ENCODE peak calls at places on chromosomes 1 and 21, in six cellular contexts. One of them, this sample, is unnamed.

GRCh38 chr21:29771491-29772066 is 168.2 kb downstream of the GRIK1 start:
- DNase-seq in WTC11: no peak
- DNase-seq in non-pigmented ciliary epithelial cell: no peak
- DNase-seq in aorta: no peak
- DNase-seq in stimulated activated CD4-positive, alpha-beta T cell treated with anti-CD3 and anti-CD28 coated beads, Interleukin-1b, Interleukin-23, amount 100 ng/mL, for 1 hour: no peak
- DNase-seq in transverse colon: no peak
- DNase-seq in this sample: no peak

GRCh38 chr21:36732217-36732616 is 33.3 kb downstream of the SIM2 start:
- DNase-seq in transverse colon: no peak
- DNase-seq in stimulated activated CD4-positive, alpha-beta T cell treated with anti-CD3 and anti-CD28 coated beads, Interleukin-1b, Interleukin-23, amount 100 ng/mL, for 1 hour: no peak
- DNase-seq in aorta: peak; percentile 49
- DNase-seq in WTC11: no peak
- DNase-seq in non-pigmented ciliary epithelial cell: no peak
- DNase-seq in this sample: no peak

GRCh38 chr1:197725975-197726374 is 49.3 kb downstream of the DENND1B start:
- DNase-seq in aorta: no peak
- DNase-seq in transverse colon: no peak
- DNase-seq in stimulated activated CD4-positive, alpha-beta T cell treated with anti-CD3 and anti-CD28 coated beads, Interleukin-1b, Interleukin-23, amount 100 ng/mL, for 1 hour: no peak
- DNase-seq in WTC11: no peak
- DNase-seq in non-pigmented ciliary epithelial cell: no peak
- DNase-seq in this sample: no peak

GRCh38 chr1:206110820-206111219 is 6.4 kb downstream of the AVPR1B start:
- DNase-seq in stimulated activated CD4-positive, alpha-beta T cell treated with anti-CD3 and anti-CD28 coated beads, Interleukin-1b, Interleukin-23, amount 100 ng/mL, for 1 hour: no peak
- DNase-seq in transverse colon: no peak
- DNase-seq in non-pigmented ciliary epithelial cell: no peak
- DNase-seq in aorta: no peak
- DNase-seq in WTC11: no peak
- DNase-seq in this sample: no peak

GRCh38 chr21:31335957-31336738 is 7.9 kb downstream of the TIAM1 start:
- DNase-seq in transverse colon: no peak
- DNase-seq in aorta: no peak
- DNase-seq in non-pigmented ciliary epithelial cell: peak; percentile 80
- DNase-seq in stimulated activated CD4-positive, alpha-beta T cell treated with anti-CD3 and anti-CD28 coated beads, Interleukin-1b, Interleukin-23, amount 100 ng/mL, for 1 hour: no peak
- DNase-seq in WTC11: no peak
- DNase-seq in this sample: no peak

GRCh38 chr1:244106837-244107491 is 55.9 kb downstream of the ZBTB18 start:
- DNase-seq in transverse colon: no peak
- DNase-seq in WTC11: no peak
- DNase-seq in stimulated activated CD4-positive, alpha-beta T cell treated with anti-CD3 and anti-CD28 coated beads, Interleukin-1b, Interleukin-23, amount 100 ng/mL, for 1 hour: no peak
- DNase-seq in aorta: no peak
- DNase-seq in non-pigmented ciliary epithelial cell: no peak
- DNase-seq in this sample: no peak

GRCh38 chr1:154344977-154345837 is 19.9 kb downstream of the ATP8B2 start:
- DNase-seq in non-pigmented ciliary epithelial cell: no peak
- DNase-seq in transverse colon: peak; percentile 57
- DNase-seq in aorta: peak; percentile 84
- DNase-seq in stimulated activated CD4-positive, alpha-beta T cell treated with anti-CD3 and anti-CD28 coated beads, Interleukin-1b, Interleukin-23, amount 100 ng/mL, for 1 hour: peak; percentile 60
- DNase-seq in WTC11: peak; percentile 83
- DNase-seq in this sample: peak; percentile 84

GRCh38 chr1:228282329-228283042 is 74.6 kb downstream of the OBSCN start:
- DNase-seq in non-pigmented ciliary epithelial cell: no peak
- DNase-seq in stimulated activated CD4-positive, alpha-beta T cell treated with anti-CD3 and anti-CD28 coated beads, Interleukin-1b, Interleukin-23, amount 100 ng/mL, for 1 hour: no peak
- DNase-seq in aorta: peak; percentile 75
- DNase-seq in WTC11: peak; percentile 10
- DNase-seq in transverse colon: peak; percentile 5
- DNase-seq in this sample: no peak

GRCh38 chr1:182164273-182164672 is 102.8 kb upstream of the ZNF648 start:
- DNase-seq in WTC11: no peak
- DNase-seq in non-pigmented ciliary epithelial cell: no peak
- DNase-seq in transverse colon: no peak
- DNase-seq in aorta: no peak
- DNase-seq in stimulated activated CD4-positive, alpha-beta T cell treated with anti-CD3 and anti-CD28 coated beads, Interleukin-1b, Interleukin-23, amount 100 ng/mL, for 1 hour: no peak
- DNase-seq in this sample: no peak

GRCh38 chr1:104092698-104093097 is 343.0 kb downstream of the AMY1C start:
- DNase-seq in transverse colon: no peak
- DNase-seq in stimulated activated CD4-positive, alpha-beta T cell treated with anti-CD3 and anti-CD28 coated beads, Interleukin-1b, Interleukin-23, amount 100 ng/mL, for 1 hour: no peak
- DNase-seq in WTC11: no peak
- DNase-seq in aorta: no peak
- DNase-seq in non-pigmented ciliary epithelial cell: no peak
- DNase-seq in this sample: no peak

GRCh38 chr21:29175408-29176147 is 45.1 kb downstream of the MAP3K7CL start:
- DNase-seq in stimulated activated CD4-positive, alpha-beta T cell treated with anti-CD3 and anti-CD28 coated beads, Interleukin-1b, Interleukin-23, amount 100 ng/mL, for 1 hour: no peak
- DNase-seq in aorta: no peak
- DNase-seq in non-pigmented ciliary epithelial cell: no peak
- DNase-seq in WTC11: no peak
- DNase-seq in transverse colon: no peak
- DNase-seq in this sample: no peak

This sample was measured in CD4-positive, CD25-positive, alpha-beta regulatory T cell.